ENCODE peak calls at places on chromosome 2, in five cellular contexts. W is A549, Q is HCT116, H is adrenal gland, G is right lobe of liver. B is an unnamed sample.

GRCh38 chr2:160109939-160110673 is 47.7 kb upstream of the PLA2R1 start:
- DNase-seq in W (peak), Q (peak), H (peak), G (peak), B (peak)

GRCh38 chr2:239586651-239587310 is 186.0 kb upstream of the HDAC4 start:
- DNase-seq in W (no peak), Q (no peak), H (no peak), G (no peak), B (no peak)

GRCh38 chr2:27765621-27766286 is 5.8 kb upstream of the MRPL33 start:
- DNase-seq in W (peak), Q (peak), H (peak), G (peak), B (peak)

GRCh38 chr2:144875996-144876395 is 356.1 kb upstream of the ZEB2 start:
- DNase-seq in W (no peak), Q (no peak), H (no peak), G (no peak), B (no peak)

GRCh38 chr2:197113221-197113831 is 186.8 kb upstream of the PGAP1 start:
- DNase-seq in W (peak), Q (peak), H (no peak), G (no peak), B (no peak)

GRCh38 chr2:30030361-30030760 is 109.0 kb upstream of the ALK start:
- DNase-seq in W (no peak), Q (no peak), H (no peak), G (no peak), B (no peak)

GRCh38 chr2:200741468-200742202 is 70.1 kb upstream of the BZW1 start:
- DNase-seq in W (peak), Q (no peak), H (no peak), G (no peak), B (no peak)

GRCh38 chr2:20186078-20186854 is 38.7 kb downstream of the SDC1 start:
- DNase-seq in W (peak), Q (no peak), H (peak), G (peak), B (peak)

GRCh38 chr2:106143495-106144215 is 50.4 kb downstream of the UXS1 start:
- DNase-seq in W (no peak), Q (no peak), H (no peak), G (no peak), B (no peak)

GRCh38 chr2:8469709-8470493 is 212.0 kb upstream of the ID2 start:
- DNase-seq in W (no peak), Q (no peak), H (no peak), G (no peak), B (no peak)

GRCh38 chr2:216491757-216492635 is 6.6 kb upstream of the RPL37A start:
- DNase-seq in W (no peak), Q (no peak), H (no peak), G (no peak), B (no peak)

GRCh38 chr2:63819765-63820717 is 21.7 kb upstream of the UGP2 start:
- DNase-seq in W (no peak), Q (no peak), H (no peak), G (peak), B (peak)

GRCh38 chr2:106990307-106990706 is 104.3 kb upstream of the ST6GAL2 start:
- DNase-seq in W (no peak), Q (no peak), H (no peak), G (no peak), B (no peak)

GRCh38 chr2:122422384-122422991 is 667.0 kb downstream of the TSN start:
- DNase-seq in W (no peak), Q (no peak), H (no peak), G (no peak), B (no peak)

GRCh38 chr2:37414470-37414949 is 70.1 kb downstream of the QPCT start:
- DNase-seq in W (peak), Q (peak), H (no peak), G (no peak), B (no peak)

GRCh38 chr2:88092773-88093172 is 25.1 kb downstream of the SMYD1 start:
- DNase-seq in W (no peak), Q (no peak), H (no peak), G (no peak), B (no peak)

GRCh38 chr2:66874411-66874810 is 439.5 kb downstream of the MEIS1 start:
- DNase-seq in W (no peak), Q (no peak), H (no peak), G (no peak), B (no peak)

GRCh38 chr2:16218651-16219050 is 278.3 kb downstream of the MYCN start:
- DNase-seq in W (peak), Q (peak), H (peak), G (peak), B (no peak)

GRCh38 chr2:27932396-27932795 is 41.9 kb downstream of the BABAM2 start:
- DNase-seq in W (peak), Q (peak), H (no peak), G (no peak), B (no peak)

GRCh38 chr2:165423081-165423480 is 46.4 kb upstream of the CSRNP3 start:
- DNase-seq in W (no peak), Q (no peak), H (no peak), G (no peak), B (no peak)

GRCh38 chr2:88880441-88880953 is 189.0 kb downstream of the RPIA start:
- DNase-seq in W (peak), Q (peak), H (peak), G (no peak), B (peak)

GRCh38 chr2:102014041-102014345 is 22.2 kb downstream of the IL1R2 start:
- DNase-seq in W (no peak), Q (no peak), H (no peak), G (no peak), B (no peak)

GRCh38 chr2:343355-343754 is 55.5 kb upstream of the ALKAL2 start:
- DNase-seq in W (no peak), Q (no peak), H (no peak), G (no peak), B (no peak)

GRCh38 chr2:96143848-96144480 is 1.3 kb downstream of the DUSP2 start:
- DNase-seq in W (peak), Q (peak), H (peak), G (peak), B (no peak)

GRCh38 chr2:41038408-41038807 is 586.5 kb upstream of the SLC8A1 start:
- DNase-seq in W (no peak), Q (no peak), H (no peak), G (no peak), B (no peak)

GRCh38 chr2:154447727-154448418 is 250.6 kb upstream of the KCNJ3 start:
- DNase-seq in W (peak), Q (no peak), H (no peak), G (no peak), B (no peak)

GRCh38 chr2:238100821-238101771 is 956 bp downstream of the ESPNL start:
- DNase-seq in W (no peak), Q (no peak), H (no peak), G (peak), B (no peak)

GRCh38 chr2:79370976-79371550 is 141.8 kb upstream of the CTNNA2 start:
- DNase-seq in W (no peak), Q (no peak), H (no peak), G (no peak), B (no peak)

GRCh38 chr2:72916743-72917137 is 579 bp upstream of the EMX1 start:
- DNase-seq in W (no peak), Q (no peak), H (no peak), G (no peak), B (no peak)

GRCh38 chr2:39803839-39804238 is 24.8 kb upstream of the THUMPD2 start:
- DNase-seq in W (no peak), Q (no peak), H (no peak), G (no peak), B (no peak)

GRCh38 chr2:73827018-73827417 is 1.7 kb upstream of the STAMBP start:
- DNase-seq in W (peak), Q (no peak), H (no peak), G (no peak), B (no peak)

GRCh38 chr2:101710036-101710689 is 12.7 kb downstream of the MAP4K4 start:
- DNase-seq in W (no peak), Q (no peak), H (no peak), G (no peak), B (no peak)

GRCh38 chr2:223865124-223865523 is 27.7 kb upstream of the AP1S3 start:
- DNase-seq in W (no peak), Q (no peak), H (no peak), G (no peak), B (no peak)

GRCh38 chr2:171281116-171281515 is 120.4 kb upstream of the TLK1 start:
- DNase-seq in W (no peak), Q (no peak), H (no peak), G (no peak), B (no peak)
- TF ChIP-seq POLR2A in W (no peak), Q (no peak), H (no peak), G (no peak), B (no peak)

DNA sequence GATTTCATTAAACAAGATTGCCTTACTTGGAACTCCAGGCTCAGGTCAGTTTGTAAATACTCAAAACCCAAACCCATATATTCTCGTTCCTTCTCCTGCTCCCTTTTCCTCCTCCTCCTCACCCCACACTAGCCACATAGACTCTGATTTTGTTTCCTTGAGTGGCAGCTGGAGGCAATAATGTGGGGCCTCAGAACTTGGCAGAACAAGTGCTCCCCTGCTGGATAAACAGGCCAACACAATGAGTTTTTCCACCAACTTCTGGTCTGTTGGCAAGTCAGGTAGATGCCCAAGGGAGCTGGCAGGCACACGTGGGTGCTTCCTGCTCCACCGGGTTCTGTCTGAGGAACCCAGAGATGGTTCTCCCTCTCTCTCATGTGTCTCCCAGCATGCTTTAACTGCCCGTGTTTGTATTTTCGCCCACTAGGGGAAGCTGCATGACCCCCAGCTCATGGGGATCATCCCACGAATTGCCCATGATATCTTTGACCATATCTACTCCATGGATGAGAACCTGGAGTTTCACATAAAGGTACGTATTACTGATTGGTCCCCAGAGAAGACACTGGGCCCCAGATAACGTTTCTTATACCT is 61.9 kb downstream of the KIF5C start:
- DNase-seq in W (peak), Q (no peak), H (no peak), G (no peak), B (no peak)
- H3K27ac ChIP-seq in W (no peak), Q (no peak), H (no peak), G (no peak), B (no peak)

DNA sequence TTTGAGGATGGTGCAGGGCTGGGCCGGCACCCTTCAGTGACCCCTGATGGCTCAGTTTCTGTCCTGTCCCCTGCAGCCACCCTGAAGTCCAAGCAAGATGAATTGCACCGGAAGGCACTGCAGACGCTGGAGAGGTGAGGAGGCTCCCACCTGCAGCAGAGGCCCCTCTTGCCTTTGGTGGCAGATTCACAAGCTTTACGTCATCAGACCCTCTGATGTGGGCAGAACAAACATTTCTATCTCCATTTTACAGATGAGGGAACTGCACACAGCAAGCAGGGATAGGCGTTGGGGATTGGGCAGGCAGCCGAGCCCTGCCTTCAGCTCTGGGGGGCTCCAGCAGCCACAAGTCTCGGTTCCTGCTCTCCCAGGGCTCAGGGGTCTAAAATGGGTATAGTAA is 107.7 kb upstream of the MCFD2 start:
- DNase-seq in W (no peak), Q (no peak), H (no peak), G (no peak), B (no peak)
- H3K4me3 ChIP-seq in W (no peak), Q (no peak), H (no peak), G (no peak), B (no peak)

GRCh38 chr2:174013310-174013751 is 48.2 kb upstream of the SP3 start:
- DNase-seq in W (no peak), Q (no peak), H (peak), G (no peak), B (no peak)
- TF ChIP-seq POLR2A in W (no peak), Q (no peak), H (no peak), G (no peak), B (no peak)

GRCh38 chr2:138298120-138298814 is 203.3 kb upstream of the SPOPL start:
- DNase-seq in W (no peak), Q (no peak), H (no peak), G (no peak), B (no peak)

GRCh38 chr2:138293549-138293948 is 208.0 kb upstream of the SPOPL start:
- DNase-seq in W (no peak), Q (no peak), H (no peak), G (no peak), B (no peak)

GRCh38 chr2:138294451-138294850 is 207.1 kb upstream of the SPOPL start:
- DNase-seq in W (no peak), Q (no peak), H (no peak), G (no peak), B (no peak)

GRCh38 chr2:138296365-138296764 is 205.2 kb upstream of the SPOPL start:
- DNase-seq in W (no peak), Q (no peak), H (no peak), G (no peak), B (no peak)

GRCh38 chr2:138298900-138299299 is 202.7 kb upstream of the SPOPL start:
- DNase-seq in W (no peak), Q (no peak), H (no peak), G (no peak), B (no peak)
- H3K27ac ChIP-seq in W (no peak), Q (no peak), H (no peak), G (no peak), B (no peak)